ENCODE peak calls at places on chromosome 22, in five cellular contexts. T is right lobe of liver, L is heart left ventricle, G is IMR-90, W is breast epithelium. N is an unnamed sample.

GRCh38 chr22:32333769-32334639 is 23.7 kb upstream of the RFPL3 start:
- DNase-seq in L (no peak), G (no peak), W (no peak), T (no peak), N (no peak)

GRCh38 chr22:43818981-43819690 is 7.0 kb upstream of the EFCAB6 start:
- DNase-seq in G (no peak), L (no peak), W (no peak), T (no peak), N (no peak)

GRCh38 chr22:44098021-44098739 is 74.1 kb downstream of the PARVB start:
- DNase-seq in G (no peak), W (no peak), T (no peak), L (no peak), N (no peak)

GRCh38 chr22:11613898-11614755 is 3913.9 kb upstream of the OR11H1 start:
- DNase-seq in G (no peak), L (no peak), T (no peak), W (no peak), N (no peak)

GRCh38 chr22:26031641-26032040 is 137.6 kb upstream of the SEZ6L start:
- DNase-seq in T (no peak), G (no peak), L (no peak), W (no peak), N (no peak)

GRCh38 chr22:42184852-42185251 is 54.2 kb upstream of the CYP2D6 start:
- DNase-seq in W (no peak), L (no peak), T (no peak), G (no peak), N (no peak)

GRCh38 chr22:24033731-24034130 is 22.6 kb downstream of the CABIN1 start:
- DNase-seq in W (no peak), G (no peak), L (no peak), T (no peak), N (no peak)

GRCh38 chr22:42820075-42820763 is 36.9 kb downstream of the ARFGAP3 start:
- DNase-seq in T (no peak), W (no peak), L (no peak), G (peak; percentile 93), N (no peak)

GRCh38 chr22:42286205-42286604 is 15.8 kb upstream of the TCF20 start:
- DNase-seq in W (no peak), L (no peak), T (no peak), G (no peak), N (no peak)

GRCh38 chr22:31276426-31277167 is 15.7 kb downstream of the PIK3IP1 start:
- DNase-seq in G (no peak), T (no peak), L (no peak), W (no peak), N (no peak)

GRCh38 chr22:31279821-31280496 is 12.3 kb downstream of the PIK3IP1 start:
- DNase-seq in T (no peak), G (no peak), W (no peak), L (no peak), N (no peak)

GRCh38 chr22:31279327-31279669 is 13.0 kb downstream of the PIK3IP1 start:
- DNase-seq in G (no peak), L (no peak), W (no peak), T (no peak), N (no peak)

GRCh38 chr22:31277741-31278642 is 14.3 kb downstream of the PIK3IP1 start:
- DNase-seq in T (no peak), G (no peak), L (no peak), W (no peak), N (no peak)

DNA sequence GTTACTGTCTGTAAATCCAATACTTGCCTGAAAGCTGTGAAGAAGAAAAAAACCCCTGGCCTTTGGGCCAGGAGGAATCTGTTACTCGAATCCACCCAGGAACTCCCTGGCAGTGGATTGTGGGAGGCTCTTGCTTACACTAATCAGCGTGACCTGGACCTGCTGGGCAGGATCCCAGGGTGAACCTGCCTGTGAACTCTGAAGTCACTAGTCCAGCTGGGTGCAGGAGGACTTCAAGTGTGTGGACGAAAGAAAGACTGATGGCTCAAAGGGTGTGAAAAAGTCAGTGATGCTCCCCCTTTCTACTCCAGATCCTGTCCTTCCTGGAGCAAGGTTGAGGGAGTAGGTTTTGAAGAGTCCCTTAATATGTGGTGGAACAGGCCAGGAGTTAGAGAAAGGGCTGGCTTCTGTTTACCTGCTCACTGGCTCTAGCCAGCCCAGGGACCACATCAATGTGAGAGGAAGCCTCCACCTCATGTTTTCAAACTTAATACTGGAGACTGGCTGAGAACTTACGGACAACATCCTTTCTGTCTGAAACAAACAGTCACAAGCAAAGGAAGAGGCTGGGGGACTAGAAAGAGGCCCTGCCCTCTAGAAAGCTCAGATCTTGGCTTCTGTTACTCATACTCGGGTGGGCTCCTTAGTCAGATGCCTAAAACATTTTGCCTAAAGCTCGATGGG is 13.5 kb downstream of the PIK3IP1 start:
- DNase-seq in T (peak; percentile 51), L (no peak), W (peak; percentile 19), G (no peak), N (no peak)
- H3K36me3 ChIP-seq in T (peaks cover 16% of the 10 kb centered on the region), L (peaks cover 23% of the 10 kb centered on the region), W (peaks cover 8% of the 10 kb centered on the region), G (peaks cover 47% of the 10 kb centered on the region), N (peaks cover 67% of the 10 kb centered on the region)

DNA sequence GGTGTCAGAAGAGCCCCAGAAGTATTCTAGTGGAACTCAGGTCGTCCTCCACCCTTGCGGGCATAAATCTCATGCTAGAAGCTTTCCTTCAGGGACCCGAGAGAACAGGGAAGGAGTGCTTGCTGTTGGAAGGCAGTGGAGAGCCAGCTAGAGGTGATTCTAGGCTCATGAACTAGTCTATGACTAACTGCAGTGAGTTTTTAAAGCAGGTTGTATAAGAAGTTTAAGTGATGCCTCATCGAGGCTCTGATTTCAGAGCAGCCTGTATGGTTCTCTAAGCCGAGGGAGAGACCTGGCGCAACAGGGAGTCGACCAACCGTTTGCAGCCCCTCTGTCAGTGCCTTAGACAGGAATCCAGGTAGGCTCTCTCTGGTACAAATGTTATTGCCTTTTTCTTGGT is 85.8 kb downstream of the TBC1D22A start:
- DNase-seq in G (peak; percentile 81), T (no peak), L (no peak), W (no peak), N (no peak)
- H3K36me3 ChIP-seq in G (peaks cover 5% of the 10 kb centered on the region), T (no peaks in the 10 kb centered on the region), L (no peaks in the 10 kb centered on the region), W (no peaks in the 10 kb centered on the region), N (no peaks in the 10 kb centered on the region)

GRCh38 chr22:27679722-27680488 is 121.7 kb downstream of the MN1 start:
- DNase-seq in W (no peak), L (no peak), T (no peak), G (no peak), N (no peak)
- H3K36me3 ChIP-seq in W (no peaks in the 10 kb centered on the region), L (no peaks in the 10 kb centered on the region), T (no peaks in the 10 kb centered on the region), G (no peaks in the 10 kb centered on the region), N (no peaks in the 10 kb centered on the region)

GRCh38 chr22:40965936-40966557 is 14.9 kb downstream of the RBX1 start:
- DNase-seq in W (no peak), G (no peak), L (no peak), T (no peak), N (no peak)

GRCh38 chr22:40967120-40967760 is 16.1 kb downstream of the RBX1 start:
- DNase-seq in G (no peak), L (no peak), W (no peak), T (no peak), N (no peak)

GRCh38 chr22:40966683-40967082 is 15.5 kb downstream of the RBX1 start:
- DNase-seq in T (no peak), W (no peak), L (no peak), G (no peak), N (no peak)
- H3K36me3 ChIP-seq in T (peaks cover 40% of the 10 kb centered on the region), W (no peaks in the 10 kb centered on the region), L (peaks cover 16% of the 10 kb centered on the region), G (peaks cover 50% of the 10 kb centered on the region), N (peaks cover 46% of the 10 kb centered on the region)

GRCh38 chr22:50459016-50459415 is 15.8 kb downstream of the SBF1 start:
- DNase-seq in W (no peak), L (no peak), T (no peak), G (no peak), N (no peak)
- H3K36me3 ChIP-seq in W (peaks cover 32% of the 10 kb centered on the region), L (peaks cover 26% of the 10 kb centered on the region), T (peaks cover 71% of the 10 kb centered on the region), G (peaks cover 91% of the 10 kb centered on the region), N (peaks cover 90% of the 10 kb centered on the region)

GRCh38 chr22:35288116-35288515 is 11.6 kb upstream of the TOM1 start:
- DNase-seq in G (no peak), L (no peak), W (no peak), T (no peak), N (no peak)
- H3K36me3 ChIP-seq in G (peaks cover 38% of the 10 kb centered on the region), L (peaks cover 25% of the 10 kb centered on the region), W (peaks cover 14% of the 10 kb centered on the region), T (peaks cover 74% of the 10 kb centered on the region), N (peaks cover 40% of the 10 kb centered on the region)

GRCh38 chr22:40428796-40429195 is 58.4 kb downstream of the SGSM3 start:
- DNase-seq in L (no peak), W (no peak), G (no peak), T (no peak), N (no peak)

GRCh38 chr22:40429481-40429880 is 59.1 kb downstream of the SGSM3 start:
- DNase-seq in W (no peak), L (no peak), G (no peak), T (no peak), N (no peak)

GRCh38 chr22:40423882-40424640 is 53.7 kb downstream of the SGSM3 start:
- DNase-seq in W (no peak), L (no peak), G (no peak), T (no peak), N (no peak)

GRCh38 chr22:40425082-40425481 is 54.7 kb downstream of the SGSM3 start:
- DNase-seq in G (no peak), T (no peak), W (no peak), L (no peak), N (no peak)

GRCh38 chr22:40426671-40427070 is 56.3 kb downstream of the SGSM3 start:
- DNase-seq in W (peak; percentile 66), T (no peak), G (peak; percentile 88), L (no peak), N (no peak)
- H3K36me3 ChIP-seq in W (no peaks in the 10 kb centered on the region), T (peaks cover 45% of the 10 kb centered on the region), G (peaks cover 76% of the 10 kb centered on the region), L (peaks cover 7% of the 10 kb centered on the region), N (peaks cover 57% of the 10 kb centered on the region)

N was measured in thoracic aorta.